ENCODE peak calls at places on chromosomes 2 and 18, in five cellular contexts. One of them, this sample, is unnamed.
A peak's percentile ranks its signal among the peaks of the same experiment; 100 is the strongest.

GRCh38 chr2:144524190-144524957 is 4.5 kb upstream of the ZEB2 start:
- DNase-seq in astrocyte: no peak
- DNase-seq in iPS DF 6.9: no peak
- DNase-seq in naive thymus-derived CD4-positive, alpha-beta T cell: no peak
- DNase-seq in prostate gland: no peak
- DNase-seq in this sample: no peak

GRCh38 chr2:112184121-112184520 is 45.9 kb downstream of the FBLN7 start:
- DNase-seq in astrocyte: no peak
- DNase-seq in iPS DF 6.9: no peak
- DNase-seq in naive thymus-derived CD4-positive, alpha-beta T cell: no peak
- DNase-seq in prostate gland: no peak
- DNase-seq in this sample: no peak

GRCh38 chr18:77397617-77398016 is 148.0 kb downstream of the GALR1 start:
- DNase-seq in astrocyte: no peak
- DNase-seq in iPS DF 6.9: no peak
- DNase-seq in naive thymus-derived CD4-positive, alpha-beta T cell: no peak
- DNase-seq in prostate gland: no peak
- DNase-seq in this sample: no peak

GRCh38 chr18:48676756-48677368 is 138.0 kb downstream of the CTIF start:
- DNase-seq in astrocyte: peak; percentile 16
- DNase-seq in iPS DF 6.9: peak; percentile 54
- DNase-seq in naive thymus-derived CD4-positive, alpha-beta T cell: peak; percentile 53
- DNase-seq in prostate gland: peak; percentile 47
- DNase-seq in this sample: peak; percentile 47

GRCh38 chr2:120930236-120930635 is 194.6 kb downstream of the GLI2 start:
- DNase-seq in astrocyte: peak; percentile 77
- DNase-seq in iPS DF 6.9: no peak
- DNase-seq in naive thymus-derived CD4-positive, alpha-beta T cell: no peak
- DNase-seq in prostate gland: no peak
- DNase-seq in this sample: no peak

GRCh38 chr18:25669741-25670140 is 317.8 kb upstream of the ZNF521 start:
- DNase-seq in astrocyte: no peak
- DNase-seq in iPS DF 6.9: no peak
- DNase-seq in naive thymus-derived CD4-positive, alpha-beta T cell: no peak
- DNase-seq in prostate gland: no peak
- DNase-seq in this sample: no peak

GRCh38 chr2:17646096-17646554 is 105.6 kb downstream of the VSNL1 start:
- DNase-seq in astrocyte: peak; percentile 66
- DNase-seq in iPS DF 6.9: peak; percentile 54
- DNase-seq in naive thymus-derived CD4-positive, alpha-beta T cell: no peak
- DNase-seq in prostate gland: peak; percentile 55
- DNase-seq in this sample: peak; percentile 44

GRCh38 chr18:24426073-24426397 is 435 bp upstream of the IMPACT start:
- DNase-seq in astrocyte: no peak
- DNase-seq in iPS DF 6.9: no peak
- DNase-seq in naive thymus-derived CD4-positive, alpha-beta T cell: no peak
- DNase-seq in prostate gland: no peak
- DNase-seq in this sample: no peak

GRCh38 chr2:13193900-13194299 is 477.2 kb downstream of the TRIB2 start:
- DNase-seq in astrocyte: peak; percentile 27
- DNase-seq in iPS DF 6.9: peak; percentile 31
- DNase-seq in naive thymus-derived CD4-positive, alpha-beta T cell: no peak
- DNase-seq in prostate gland: no peak
- DNase-seq in this sample: no peak

GRCh38 chr2:42951263-42951938 is 159.0 kb upstream of the HAAO start:
- DNase-seq in astrocyte: no peak
- DNase-seq in iPS DF 6.9: no peak
- DNase-seq in naive thymus-derived CD4-positive, alpha-beta T cell: no peak
- DNase-seq in prostate gland: no peak
- DNase-seq in this sample: no peak

GRCh38 chr2:144357623-144358400 is 162.1 kb downstream of the ZEB2 start:
- DNase-seq in astrocyte: peak; percentile 99
- DNase-seq in iPS DF 6.9: no peak
- DNase-seq in naive thymus-derived CD4-positive, alpha-beta T cell: no peak
- DNase-seq in prostate gland: no peak
- DNase-seq in this sample: no peak

GRCh38 chr2:101303688-101304087 is 4.8 kb downstream of the RNF149 start:
- DNase-seq in astrocyte: no peak
- DNase-seq in iPS DF 6.9: no peak
- DNase-seq in naive thymus-derived CD4-positive, alpha-beta T cell: no peak
- DNase-seq in prostate gland: no peak
- DNase-seq in this sample: no peak

GRCh38 chr2:126749537-126749936 is 93.6 kb downstream of the GYPC start:
- DNase-seq in astrocyte: no peak
- DNase-seq in iPS DF 6.9: no peak
- DNase-seq in naive thymus-derived CD4-positive, alpha-beta T cell: no peak
- DNase-seq in prostate gland: no peak
- DNase-seq in this sample: no peak

GRCh38 chr2:70132244-70133126 is 45.2 kb downstream of the PCBP1 start:
- DNase-seq in astrocyte: peak; percentile 37
- DNase-seq in iPS DF 6.9: no peak
- DNase-seq in naive thymus-derived CD4-positive, alpha-beta T cell: no peak
- DNase-seq in prostate gland: peak; percentile 66
- DNase-seq in this sample: peak; percentile 67

GRCh38 chr18:389658-390357 is 110.7 kb downstream of the COLEC12 start:
- DNase-seq in astrocyte: peak; percentile 83
- DNase-seq in iPS DF 6.9: no peak
- DNase-seq in naive thymus-derived CD4-positive, alpha-beta T cell: no peak
- DNase-seq in prostate gland: no peak
- DNase-seq in this sample: no peak

GRCh38 chr2:129936334-129936934 is 43.0 kb upstream of the RAB6C start:
- DNase-seq in astrocyte: no peak
- DNase-seq in iPS DF 6.9: no peak
- DNase-seq in naive thymus-derived CD4-positive, alpha-beta T cell: peak; percentile 26
- DNase-seq in prostate gland: peak; percentile 60
- DNase-seq in this sample: no peak

GRCh38 chr2:79511320-79511951 is 1.4 kb upstream of the CTNNA2 start:
- DNase-seq in astrocyte: peak; percentile 55
- DNase-seq in iPS DF 6.9: peak; percentile 81
- DNase-seq in naive thymus-derived CD4-positive, alpha-beta T cell: no peak
- DNase-seq in prostate gland: no peak
- DNase-seq in this sample: no peak

GRCh38 chr2:128444816-128445532 is 126.3 kb upstream of the HS6ST1 start:
- DNase-seq in astrocyte: no peak
- DNase-seq in iPS DF 6.9: no peak
- DNase-seq in naive thymus-derived CD4-positive, alpha-beta T cell: no peak
- DNase-seq in prostate gland: no peak
- DNase-seq in this sample: no peak

GRCh38 chr2:1678609-1679008 is 65.7 kb downstream of the PXDN start:
- DNase-seq in astrocyte: no peak
- DNase-seq in iPS DF 6.9: no peak
- DNase-seq in naive thymus-derived CD4-positive, alpha-beta T cell: no peak
- DNase-seq in prostate gland: no peak
- DNase-seq in this sample: no peak

GRCh38 chr2:162017233-162017632 is 56.8 kb downstream of the DPP4 start:
- DNase-seq in astrocyte: no peak
- DNase-seq in iPS DF 6.9: no peak
- DNase-seq in naive thymus-derived CD4-positive, alpha-beta T cell: no peak
- DNase-seq in prostate gland: no peak
- DNase-seq in this sample: no peak

GRCh38 chr18:111292-112014 is 46.9 kb upstream of the USP14 start:
- DNase-seq in astrocyte: peak; percentile 11
- DNase-seq in iPS DF 6.9: peak; percentile 25
- DNase-seq in naive thymus-derived CD4-positive, alpha-beta T cell: peak; percentile 60
- DNase-seq in prostate gland: peak; percentile 56
- DNase-seq in this sample: peak; percentile 70

GRCh38 chr2:121202541-121203310 is 82.3 kb downstream of the TFCP2L1 start:
- DNase-seq in astrocyte: no peak
- DNase-seq in iPS DF 6.9: no peak
- DNase-seq in naive thymus-derived CD4-positive, alpha-beta T cell: no peak
- DNase-seq in prostate gland: no peak
- DNase-seq in this sample: no peak

DNA sequence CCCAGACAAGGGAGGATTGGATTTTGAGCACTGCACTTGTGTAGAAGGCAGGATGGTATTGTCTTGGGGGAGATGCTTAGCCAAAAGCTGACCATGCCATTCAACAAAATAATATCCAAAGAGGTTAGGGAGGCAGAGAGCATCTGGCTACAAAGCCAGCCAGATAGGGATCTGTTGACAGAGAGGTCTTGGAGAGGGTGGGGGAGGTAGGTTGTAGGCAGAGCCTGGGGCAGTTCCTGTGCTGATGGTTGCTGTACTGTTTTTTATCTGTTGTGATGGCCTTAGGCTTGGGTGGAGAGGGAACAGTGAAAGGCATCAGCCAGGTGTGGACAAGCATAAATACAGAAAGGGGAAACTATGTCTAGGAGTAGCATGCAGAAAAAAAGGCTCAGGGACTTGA is 100.9 kb downstream of the AQP4 start:
- DNase-seq in astrocyte: no peak
- DNase-seq in iPS DF 6.9: no peak
- DNase-seq in naive thymus-derived CD4-positive, alpha-beta T cell: no peak
- DNase-seq in prostate gland: no peak
- DNase-seq in this sample: no peak
- H3K27ac ChIP-seq in astrocyte: no peak overlapping the region
- H3K27ac ChIP-seq in iPS DF 6.9: no peak overlapping the region
- H3K27ac ChIP-seq in naive thymus-derived CD4-positive, alpha-beta T cell: no peak overlapping the region
- H3K27ac ChIP-seq in prostate gland: peak overlapping the region; percentile 50
- H3K27ac ChIP-seq in this sample: no peak overlapping the region

GRCh38 chr2:117820444-117820843 is 6.0 kb downstream of the DDX18 start:
- DNase-seq in astrocyte: no peak
- DNase-seq in iPS DF 6.9: no peak
- DNase-seq in naive thymus-derived CD4-positive, alpha-beta T cell: no peak
- DNase-seq in prostate gland: no peak
- DNase-seq in this sample: peak; percentile 47
- H3K36me3 ChIP-seq in astrocyte: peaks cover 55% of the 10 kb centered on the region
- H3K36me3 ChIP-seq in iPS DF 6.9: peaks cover 31% of the 10 kb centered on the region
- H3K36me3 ChIP-seq in naive thymus-derived CD4-positive, alpha-beta T cell: peaks cover 81% of the 10 kb centered on the region
- H3K36me3 ChIP-seq in prostate gland: peaks cover 17% of the 10 kb centered on the region
- H3K36me3 ChIP-seq in this sample: peaks cover 81% of the 10 kb centered on the region

GRCh38 chr2:159904565-159905281 is 106.7 kb upstream of the CD302 start:
- DNase-seq in astrocyte: no peak
- DNase-seq in iPS DF 6.9: peak; percentile 54
- DNase-seq in naive thymus-derived CD4-positive, alpha-beta T cell: peak; percentile 70
- DNase-seq in prostate gland: peak; percentile 20
- DNase-seq in this sample: peak; percentile 82
- H3K27ac ChIP-seq in astrocyte: no peak within 1 kb of the TSS
- H3K27ac ChIP-seq in iPS DF 6.9: no peak within 1 kb of the TSS
- H3K27ac ChIP-seq in naive thymus-derived CD4-positive, alpha-beta T cell: peak within 1 kb of the TSS; percentile 87
- H3K27ac ChIP-seq in prostate gland: no peak within 1 kb of the TSS
- H3K27ac ChIP-seq in this sample: peak within 1 kb of the TSS; percentile 82

DNA sequence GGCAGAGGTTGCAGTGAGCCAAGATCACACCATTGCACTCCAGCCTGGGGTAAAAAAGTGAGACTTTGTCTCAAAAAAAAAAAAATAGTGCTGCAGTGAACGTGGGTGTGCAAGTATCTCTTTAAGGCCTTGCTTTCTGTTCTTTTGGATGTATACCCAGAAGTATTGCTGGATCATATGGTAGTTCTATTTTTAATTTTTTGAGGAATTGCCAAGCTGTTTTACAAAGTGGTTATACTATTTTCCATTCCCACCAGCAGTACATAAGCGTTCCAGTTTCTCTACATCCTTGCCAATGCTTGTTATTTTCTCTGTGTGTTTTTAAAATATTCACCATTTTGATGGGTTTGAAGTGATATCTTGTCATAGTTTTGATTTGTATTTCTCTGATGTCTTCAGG is 13.0 kb downstream of the ARMC9 start:
- DNase-seq in astrocyte: no peak
- DNase-seq in iPS DF 6.9: no peak
- DNase-seq in naive thymus-derived CD4-positive, alpha-beta T cell: no peak
- DNase-seq in prostate gland: no peak
- DNase-seq in this sample: no peak
- H3K36me3 ChIP-seq in astrocyte: peaks cover 35% of the 10 kb centered on the region
- H3K36me3 ChIP-seq in iPS DF 6.9: peaks cover 10% of the 10 kb centered on the region
- H3K36me3 ChIP-seq in naive thymus-derived CD4-positive, alpha-beta T cell: no peaks in the 10 kb centered on the region
- H3K36me3 ChIP-seq in prostate gland: no peaks in the 10 kb centered on the region
- H3K36me3 ChIP-seq in this sample: no peaks in the 10 kb centered on the region

DNA sequence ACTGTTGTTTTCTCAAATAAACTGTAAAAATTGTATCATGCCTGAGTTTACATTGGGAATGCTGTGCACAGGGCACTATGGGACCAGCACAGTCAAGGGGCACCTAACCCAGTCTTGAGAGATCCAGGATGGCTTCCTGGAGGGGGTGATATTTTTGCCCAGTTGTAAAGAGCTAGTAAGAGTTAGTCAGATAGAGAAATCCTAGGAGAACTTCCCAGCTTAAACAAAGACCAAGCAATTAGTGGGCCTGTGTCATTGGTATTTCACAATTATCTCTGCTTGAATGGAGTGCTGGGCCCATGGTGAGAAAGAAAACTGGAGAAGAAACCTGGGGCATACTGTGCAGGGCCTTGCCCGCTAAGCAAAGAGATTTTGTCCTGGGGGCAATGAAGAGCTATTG is 12.2 kb downstream of the XDH start:
- DNase-seq in astrocyte: peak; percentile 8
- DNase-seq in iPS DF 6.9: no peak
- DNase-seq in naive thymus-derived CD4-positive, alpha-beta T cell: no peak
- DNase-seq in prostate gland: no peak
- DNase-seq in this sample: no peak
- H3K27ac ChIP-seq in astrocyte: peak overlapping the region; percentile 68
- H3K27ac ChIP-seq in iPS DF 6.9: no peak overlapping the region
- H3K27ac ChIP-seq in naive thymus-derived CD4-positive, alpha-beta T cell: no peak overlapping the region
- H3K27ac ChIP-seq in prostate gland: no peak overlapping the region
- H3K27ac ChIP-seq in this sample: no peak overlapping the region

GRCh38 chr18:3457261-3457724 is 7.3 kb downstream of the TGIF1 start:
- DNase-seq in astrocyte: no peak
- DNase-seq in iPS DF 6.9: no peak
- DNase-seq in naive thymus-derived CD4-positive, alpha-beta T cell: no peak
- DNase-seq in prostate gland: no peak
- DNase-seq in this sample: no peak
- H3K36me3 ChIP-seq in astrocyte: peaks cover 28% of the 10 kb centered on the region
- H3K36me3 ChIP-seq in iPS DF 6.9: peaks cover 17% of the 10 kb centered on the region
- H3K36me3 ChIP-seq in naive thymus-derived CD4-positive, alpha-beta T cell: peaks cover 20% of the 10 kb centered on the region
- H3K36me3 ChIP-seq in prostate gland: no peaks in the 10 kb centered on the region
- H3K36me3 ChIP-seq in this sample: peaks cover 21% of the 10 kb centered on the region

DNA sequence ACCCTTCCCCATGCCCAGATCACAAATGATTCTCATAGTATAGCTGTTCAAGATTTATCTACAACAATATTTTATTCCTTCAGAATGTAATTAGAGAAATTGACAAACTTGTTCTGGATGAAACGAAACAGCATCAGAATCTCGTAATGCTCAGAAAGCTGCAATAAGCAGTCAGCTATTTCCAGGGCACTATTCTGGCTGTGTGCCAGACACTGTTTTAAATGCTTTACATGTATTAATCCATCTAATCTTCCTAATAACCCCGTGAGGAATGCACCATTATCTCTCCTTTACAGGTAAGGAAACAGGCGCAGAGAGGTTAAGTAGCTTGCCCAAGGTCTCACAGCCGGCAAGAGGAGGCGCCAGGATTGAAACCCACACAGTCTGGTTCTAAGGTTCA is 10.1 kb upstream of the LYPD6B start:
- DNase-seq in astrocyte: no peak
- DNase-seq in iPS DF 6.9: no peak
- DNase-seq in naive thymus-derived CD4-positive, alpha-beta T cell: no peak
- DNase-seq in prostate gland: no peak
- DNase-seq in this sample: no peak
- H3K27ac ChIP-seq in astrocyte: no peak overlapping the region
- H3K27ac ChIP-seq in iPS DF 6.9: no peak overlapping the region
- H3K27ac ChIP-seq in naive thymus-derived CD4-positive, alpha-beta T cell: no peak overlapping the region
- H3K27ac ChIP-seq in prostate gland: no peak overlapping the region
- H3K27ac ChIP-seq in this sample: no peak overlapping the region